ENCODE peak calls at places on chromosomes 4 and X, in six cellular contexts. One of them, this sample, is unnamed.

GRCh38 chr4:16641971-16642370 is 256.5 kb downstream of the LDB2 start:
- DNase-seq in adrenal gland: no peak
- DNase-seq in GM23338: no peak
- DNase-seq in pancreas: no peak
- DNase-seq in bronchial epithelial cell: no peak
- DNase-seq in ovary: no peak
- DNase-seq in this sample: no peak

GRCh38 chrX:15789979-15790765 is at the start of gene ZRSR2:
- DNase-seq in pancreas: peak
- DNase-seq in GM23338: peak
- DNase-seq in ovary: peak
- DNase-seq in adrenal gland: peak
- DNase-seq in bronchial epithelial cell: peak
- DNase-seq in this sample: peak

GRCh38 chrX:24619647-24620046 is 27.5 kb downstream of the PCYT1B start:
- DNase-seq in bronchial epithelial cell: peak
- DNase-seq in GM23338: no peak
- DNase-seq in ovary: peak
- DNase-seq in pancreas: no peak
- DNase-seq in adrenal gland: peak
- DNase-seq in this sample: peak

GRCh38 chr4:4387531-4388311 is 819 bp downstream of the NSG1 start:
- DNase-seq in ovary: no peak
- DNase-seq in adrenal gland: no peak
- DNase-seq in bronchial epithelial cell: no peak
- DNase-seq in GM23338: peak
- DNase-seq in pancreas: no peak
- DNase-seq in this sample: no peak

GRCh38 chr4:6032249-6033244 is 14.3 kb upstream of the C4orf50 start:
- DNase-seq in adrenal gland: no peak
- DNase-seq in GM23338: no peak
- DNase-seq in bronchial epithelial cell: no peak
- DNase-seq in pancreas: no peak
- DNase-seq in ovary: no peak
- DNase-seq in this sample: peak

GRCh38 chrX:5100004-5100403 is 1128.7 kb downstream of the NLGN4X start:
- DNase-seq in ovary: no peak
- DNase-seq in bronchial epithelial cell: no peak
- DNase-seq in GM23338: no peak
- DNase-seq in pancreas: no peak
- DNase-seq in adrenal gland: no peak
- DNase-seq in this sample: no peak

GRCh38 chr4:17168571-17168970 is 270.1 kb upstream of the LDB2 start:
- DNase-seq in GM23338: peak
- DNase-seq in pancreas: no peak
- DNase-seq in ovary: no peak
- DNase-seq in adrenal gland: no peak
- DNase-seq in bronchial epithelial cell: no peak
- DNase-seq in this sample: no peak

GRCh38 chrX:35351212-35351611 is 408.6 kb downstream of the FAM47B start:
- DNase-seq in pancreas: no peak
- DNase-seq in adrenal gland: no peak
- DNase-seq in ovary: no peak
- DNase-seq in bronchial epithelial cell: peak
- DNase-seq in GM23338: no peak
- DNase-seq in this sample: no peak

GRCh38 chrX:68647156-68647957 is at the start of gene STARD8:
- DNase-seq in pancreas: peak
- DNase-seq in GM23338: peak
- DNase-seq in ovary: no peak
- DNase-seq in adrenal gland: peak
- DNase-seq in bronchial epithelial cell: no peak
- DNase-seq in this sample: peak

GRCh38 chr4:15725608-15726007 is 22.7 kb downstream of the BST1 start:
- DNase-seq in pancreas: no peak
- DNase-seq in ovary: no peak
- DNase-seq in bronchial epithelial cell: no peak
- DNase-seq in adrenal gland: no peak
- DNase-seq in GM23338: no peak
- DNase-seq in this sample: no peak

GRCh38 chr4:73019462-73020047 is 50.0 kb downstream of the COX18 start:
- DNase-seq in adrenal gland: peak
- DNase-seq in pancreas: no peak
- DNase-seq in bronchial epithelial cell: peak
- DNase-seq in GM23338: peak
- DNase-seq in ovary: no peak
- DNase-seq in this sample: peak

GRCh38 chr4:128517096-128517738 is 229.6 kb upstream of the PGRMC2 start:
- DNase-seq in GM23338: no peak
- DNase-seq in adrenal gland: no peak
- DNase-seq in pancreas: no peak
- DNase-seq in ovary: no peak
- DNase-seq in bronchial epithelial cell: peak
- DNase-seq in this sample: no peak

GRCh38 chrX:102863735-102864134 is 73.3 kb upstream of the RAB40AL start:
- DNase-seq in adrenal gland: peak
- DNase-seq in pancreas: peak
- DNase-seq in bronchial epithelial cell: peak
- DNase-seq in GM23338: peak
- DNase-seq in ovary: peak
- DNase-seq in this sample: peak

DNA sequence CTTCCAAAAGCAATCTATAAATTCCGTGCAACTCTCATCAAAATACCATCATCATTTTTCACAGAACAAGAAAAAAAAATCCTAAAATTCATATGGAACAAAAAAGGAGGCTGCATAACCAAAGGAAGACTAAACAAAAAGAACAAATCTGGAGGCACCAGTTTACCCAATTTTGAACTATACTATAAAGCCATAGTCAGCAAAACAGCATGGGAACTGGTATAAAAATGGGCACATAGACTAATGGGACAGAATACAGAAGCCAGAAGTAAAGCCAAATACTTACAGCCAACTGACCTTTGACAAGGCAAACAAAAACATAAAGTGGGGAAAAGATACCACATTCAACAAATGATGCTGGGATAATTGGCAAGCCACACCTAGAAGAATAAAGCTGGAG is 753.5 kb upstream of the PABPC4L start:
- DNase-seq in adrenal gland: no peak
- DNase-seq in GM23338: no peak
- DNase-seq in ovary: no peak
- DNase-seq in bronchial epithelial cell: no peak
- DNase-seq in pancreas: no peak
- DNase-seq in this sample: no peak
- H3K4me3 ChIP-seq in adrenal gland: no peak
- H3K4me3 ChIP-seq in GM23338: no peak
- H3K4me3 ChIP-seq in ovary: no peak
- H3K4me3 ChIP-seq in bronchial epithelial cell: no peak
- H3K4me3 ChIP-seq in pancreas: no peak
- H3K4me3 ChIP-seq in this sample: no peak

GRCh38 chr4:53899544-53900274 is 164.7 kb downstream of the CHIC2 start:
- DNase-seq in bronchial epithelial cell: no peak
- DNase-seq in adrenal gland: peak
- DNase-seq in pancreas: no peak
- DNase-seq in ovary: no peak
- DNase-seq in GM23338: no peak
- DNase-seq in this sample: no peak
- H3K4me3 ChIP-seq in bronchial epithelial cell: no peak
- H3K4me3 ChIP-seq in adrenal gland: no peak
- H3K4me3 ChIP-seq in pancreas: no peak
- H3K4me3 ChIP-seq in ovary: no peak
- H3K4me3 ChIP-seq in GM23338: no peak
- H3K4me3 ChIP-seq in this sample: no peak

GRCh38 chr4:168831919-168832745 is 177.9 kb downstream of the CBR4 start:
- DNase-seq in GM23338: peak
- DNase-seq in bronchial epithelial cell: peak
- DNase-seq in adrenal gland: peak
- DNase-seq in pancreas: peak
- DNase-seq in ovary: peak
- DNase-seq in this sample: peak
- H3K4me3 ChIP-seq in GM23338: peak
- H3K4me3 ChIP-seq in bronchial epithelial cell: peak
- H3K4me3 ChIP-seq in adrenal gland: peak
- H3K4me3 ChIP-seq in pancreas: peak
- H3K4me3 ChIP-seq in ovary: peak
- H3K4me3 ChIP-seq in this sample: peak

DNA sequence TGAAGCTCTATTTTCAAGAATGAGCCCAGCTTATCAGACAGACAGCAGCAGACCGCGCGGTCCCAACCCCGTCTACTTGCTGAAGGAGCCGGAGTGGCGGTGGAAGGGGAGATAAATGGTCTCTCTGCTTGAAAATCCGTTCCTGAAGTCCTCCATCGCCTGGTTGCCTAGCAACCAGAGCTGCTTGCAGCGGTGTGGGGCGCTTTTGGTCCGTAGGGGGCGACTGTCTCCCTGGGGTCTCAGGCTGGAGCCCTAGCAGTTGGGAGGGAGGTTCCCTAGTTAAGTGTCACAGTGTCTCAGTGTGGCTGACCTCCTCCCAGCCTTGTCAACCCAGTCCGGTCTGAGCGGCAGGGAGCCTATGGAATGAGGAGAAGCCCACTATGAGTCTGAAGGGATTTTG is 8.3 kb upstream of the DLG3 start:
- DNase-seq in adrenal gland: no peak
- DNase-seq in pancreas: no peak
- DNase-seq in GM23338: peak
- DNase-seq in bronchial epithelial cell: no peak
- DNase-seq in ovary: no peak
- DNase-seq in this sample: no peak
- H3K4me3 ChIP-seq in adrenal gland: no peak
- H3K4me3 ChIP-seq in pancreas: no peak
- H3K4me3 ChIP-seq in GM23338: peak
- H3K4me3 ChIP-seq in bronchial epithelial cell: no peak
- H3K4me3 ChIP-seq in ovary: no peak
- H3K4me3 ChIP-seq in this sample: no peak

DNA sequence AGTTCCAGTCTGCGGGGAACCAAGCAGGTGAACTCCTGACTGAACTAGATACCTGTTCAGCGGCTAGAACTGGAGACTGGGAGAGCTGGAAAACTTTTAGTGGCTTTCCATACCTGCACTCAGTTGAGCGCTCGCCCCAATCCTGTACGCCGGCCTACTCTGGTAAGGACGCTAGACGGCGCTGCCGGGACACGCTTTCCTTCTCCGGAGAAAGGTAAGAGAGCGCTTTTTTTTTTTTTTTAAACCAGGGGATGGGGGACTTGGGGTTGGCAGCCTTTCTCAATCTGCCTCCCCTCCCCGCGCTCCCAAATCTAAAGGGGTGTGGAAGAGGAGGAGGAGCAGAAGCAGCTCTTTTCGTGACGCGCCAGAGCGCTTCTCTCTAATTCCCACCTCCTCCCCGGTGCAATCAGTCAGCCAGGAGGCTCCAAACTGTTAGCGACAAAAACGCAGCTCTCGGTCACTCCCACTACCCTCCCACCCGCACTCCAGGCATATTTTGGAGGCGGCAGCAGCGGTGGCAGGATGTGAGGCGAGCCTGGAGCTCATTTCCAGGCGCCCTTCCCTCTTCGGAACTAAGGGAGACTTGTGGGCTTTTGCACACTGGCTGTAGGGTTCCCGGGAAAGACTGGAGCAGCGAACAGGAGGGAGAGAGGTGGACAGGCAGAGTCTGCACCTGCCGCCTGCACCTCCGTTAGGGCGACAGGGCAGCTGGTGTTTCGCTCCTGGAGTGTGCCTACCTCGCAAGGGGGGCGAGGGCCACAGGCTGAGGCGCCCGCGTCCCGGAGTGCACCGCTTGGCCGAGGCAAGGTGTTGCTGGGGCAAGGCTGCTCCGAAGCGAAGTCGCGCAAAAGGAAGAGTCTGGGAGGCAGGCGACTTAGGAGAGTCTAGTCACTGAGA is at the start of gene IL1RAPL2:
- DNase-seq in GM23338: peak
- DNase-seq in pancreas: peak
- DNase-seq in adrenal gland: peak
- DNase-seq in ovary: no peak
- DNase-seq in bronchial epithelial cell: peak
- DNase-seq in this sample: peak
- H3K4me3 ChIP-seq in GM23338: peak
- H3K4me3 ChIP-seq in pancreas: no peak
- H3K4me3 ChIP-seq in adrenal gland: no peak
- H3K4me3 ChIP-seq in ovary: no peak
- H3K4me3 ChIP-seq in bronchial epithelial cell: peak
- H3K4me3 ChIP-seq in this sample: no peak

GRCh38 chrX:11760958-11761357 is 2.9 kb downstream of the MSL3 start:
- DNase-seq in ovary: no peak
- DNase-seq in pancreas: no peak
- DNase-seq in GM23338: no peak
- DNase-seq in adrenal gland: no peak
- DNase-seq in bronchial epithelial cell: no peak
- DNase-seq in this sample: no peak
- H3K4me3 ChIP-seq in ovary: no peak
- H3K4me3 ChIP-seq in pancreas: no peak
- H3K4me3 ChIP-seq in GM23338: no peak
- H3K4me3 ChIP-seq in adrenal gland: no peak
- H3K4me3 ChIP-seq in bronchial epithelial cell: no peak
- H3K4me3 ChIP-seq in this sample: no peak

GRCh38 chr4:1792158-1792831 is 798 bp upstream of the FGFR3 start:
- DNase-seq in pancreas: no peak
- DNase-seq in bronchial epithelial cell: no peak
- DNase-seq in GM23338: no peak
- DNase-seq in ovary: no peak
- DNase-seq in adrenal gland: no peak
- DNase-seq in this sample: no peak
- H3K4me3 ChIP-seq in pancreas: no peak
- H3K4me3 ChIP-seq in bronchial epithelial cell: no peak
- H3K4me3 ChIP-seq in GM23338: peak
- H3K4me3 ChIP-seq in ovary: no peak
- H3K4me3 ChIP-seq in adrenal gland: no peak
- H3K4me3 ChIP-seq in this sample: no peak

This sample was measured in thyroid gland.